ENCODE peak calls at places on chromosomes 13 and 19, in four cellular contexts. One of them, this sample, is unnamed.
A peak's percentile ranks its signal among the peaks of the same experiment; 100 is the strongest.

GRCh38 chr19:40279761-40280607 is 5.2 kb downstream of the AKT2 start:
- DNase-seq in HL-60: no peak
- DNase-seq in GM12878: no peak
- DNase-seq in K562: no peak
- DNase-seq in this sample: no peak

GRCh38 chr13:106233336-106233735 is 302.1 kb downstream of the EFNB2 start:
- DNase-seq in HL-60: no peak
- DNase-seq in K562: no peak
- DNase-seq in GM12878: no peak
- DNase-seq in this sample: no peak

GRCh38 chr19:34482380-34483250 is 1.1 kb downstream of the WTIP start:
- DNase-seq in HL-60: no peak
- DNase-seq in K562: no peak
- DNase-seq in GM12878: no peak
- DNase-seq in this sample: no peak

GRCh38 chr13:65330287-65330686 is 1899.8 kb downstream of the PCDH9 start:
- DNase-seq in HL-60: no peak
- DNase-seq in GM12878: no peak
- DNase-seq in K562: no peak
- DNase-seq in this sample: no peak

GRCh38 chr13:37068962-37069361 is 9.5 kb upstream of the SUPT20H start:
- DNase-seq in GM12878: no peak
- DNase-seq in K562: no peak
- DNase-seq in HL-60: no peak
- DNase-seq in this sample: no peak

GRCh38 chr13:21703846-21704245 is 33.0 kb downstream of the FGF9 start:
- DNase-seq in HL-60: no peak
- DNase-seq in GM12878: no peak
- DNase-seq in K562: no peak
- DNase-seq in this sample: no peak

GRCh38 chr19:1169921-1170885 is 3.9 kb downstream of the SBNO2 start:
- DNase-seq in GM12878: no peak
- DNase-seq in HL-60: no peak
- DNase-seq in K562: no peak
- DNase-seq in this sample: no peak

GRCh38 chr13:113489171-113489548 is 1.4 kb downstream of the DCUN1D2 start:
- DNase-seq in GM12878: no peak
- DNase-seq in K562: no peak
- DNase-seq in HL-60: no peak
- DNase-seq in this sample: no peak

GRCh38 chr13:31951215-31951678 is 80.3 kb upstream of the FRY start:
- DNase-seq in K562: no peak
- DNase-seq in GM12878: peak; percentile 89
- DNase-seq in HL-60: peak; percentile 89
- DNase-seq in this sample: peak; percentile 37

GRCh38 chr13:109647046-109647445 is 139.3 kb downstream of the IRS2 start:
- DNase-seq in HL-60: no peak
- DNase-seq in GM12878: no peak
- DNase-seq in K562: no peak
- DNase-seq in this sample: no peak

GRCh38 chr13:80361883-80362327 is 21.0 kb upstream of the SPRY2 start:
- DNase-seq in HL-60: no peak
- DNase-seq in GM12878: no peak
- DNase-seq in K562: no peak
- DNase-seq in this sample: no peak

GRCh38 chr13:30806784-30807183 is 71.4 kb downstream of the ALOX5AP start:
- DNase-seq in GM12878: no peak
- DNase-seq in K562: no peak
- DNase-seq in HL-60: peak; percentile 38
- DNase-seq in this sample: no peak

GRCh38 chr19:11090264-11091032 is 1.2 kb downstream of the LDLR start:
- DNase-seq in K562: peak; percentile 94
- DNase-seq in HL-60: peak; percentile 94
- DNase-seq in GM12878: peak; percentile 76
- DNase-seq in this sample: peak; percentile 88

GRCh38 chr13:21075303-21076264 is 14.2 kb upstream of the LATS2 start:
- DNase-seq in K562: no peak
- DNase-seq in GM12878: no peak
- DNase-seq in HL-60: no peak
- DNase-seq in this sample: peak; percentile 47

GRCh38 chr13:111491659-111492058 is 171.2 kb downstream of the TEX29 start:
- DNase-seq in K562: no peak
- DNase-seq in GM12878: no peak
- DNase-seq in HL-60: no peak
- DNase-seq in this sample: no peak

GRCh38 chr13:92137519-92137918 is 739.1 kb downstream of the GPC5 start:
- DNase-seq in K562: no peak
- DNase-seq in HL-60: no peak
- DNase-seq in GM12878: no peak
- DNase-seq in this sample: no peak

GRCh38 chr13:98222081-98222554 is 45.0 kb upstream of the RNF113B start:
- DNase-seq in GM12878: no peak
- DNase-seq in HL-60: no peak
- DNase-seq in K562: no peak
- DNase-seq in this sample: no peak

GRCh38 chr13:51683537-51684050 is 99.3 kb downstream of the WDFY2 start:
- DNase-seq in HL-60: no peak
- DNase-seq in K562: no peak
- DNase-seq in GM12878: no peak
- DNase-seq in this sample: no peak

GRCh38 chr19:14361824-14362223 is 19.4 kb upstream of the ADGRE5 start:
- DNase-seq in K562: peak; percentile 62
- DNase-seq in HL-60: no peak
- DNase-seq in GM12878: no peak
- DNase-seq in this sample: no peak

GRCh38 chr13:32087955-32088747 is 56.6 kb downstream of the FRY start:
- DNase-seq in K562: no peak
- DNase-seq in GM12878: no peak
- DNase-seq in HL-60: no peak
- DNase-seq in this sample: no peak

GRCh38 chr13:50198508-50198907 is 183.3 kb downstream of the KCNRG start:
- DNase-seq in K562: peak; percentile 13
- DNase-seq in HL-60: peak; percentile 73
- DNase-seq in GM12878: no peak
- DNase-seq in this sample: no peak

GRCh38 chr13:111046590-111047141 is 68.4 kb upstream of the ARHGEF7 start:
- DNase-seq in HL-60: peak; percentile 66
- DNase-seq in GM12878: peak; percentile 36
- DNase-seq in K562: peak; percentile 31
- DNase-seq in this sample: no peak

GRCh38 chr13:40017662-40018262 is 362.3 kb downstream of the COG6 start:
- DNase-seq in HL-60: no peak
- DNase-seq in GM12878: no peak
- DNase-seq in K562: no peak
- DNase-seq in this sample: no peak

GRCh38 chr19:16289594-16289993 is 35.0 kb upstream of the KLF2 start:
- DNase-seq in K562: no peak
- DNase-seq in GM12878: no peak
- DNase-seq in HL-60: no peak
- DNase-seq in this sample: no peak

GRCh38 chr19:42345191-42345812 is 19.9 kb downstream of the MEGF8 start:
- DNase-seq in HL-60: no peak
- DNase-seq in K562: no peak
- DNase-seq in GM12878: no peak
- DNase-seq in this sample: no peak

GRCh38 chr13:61695147-61695546 is 279.5 kb upstream of the PCDH20 start:
- DNase-seq in GM12878: no peak
- DNase-seq in HL-60: no peak
- DNase-seq in K562: no peak
- DNase-seq in this sample: no peak

GRCh38 chr13:104006625-104007061 is 940.4 kb upstream of the SLC10A2 start:
- DNase-seq in GM12878: no peak
- DNase-seq in HL-60: no peak
- DNase-seq in K562: no peak
- DNase-seq in this sample: no peak

GRCh38 chr13:20721454-20722357 is 18.2 kb downstream of the IL17D start:
- DNase-seq in HL-60: no peak
- DNase-seq in GM12878: no peak
- DNase-seq in K562: peak; percentile 26
- DNase-seq in this sample: peak; percentile 44

GRCh38 chr19:9875796-9876195 is 40.7 kb downstream of the PIN1 start:
- DNase-seq in HL-60: no peak
- DNase-seq in K562: no peak
- DNase-seq in GM12878: no peak
- DNase-seq in this sample: no peak

GRCh38 chr13:73870970-73871935 is 263.0 kb downstream of the KLF12 start:
- DNase-seq in K562: no peak
- DNase-seq in HL-60: no peak
- DNase-seq in GM12878: no peak
- DNase-seq in this sample: no peak

GRCh38 chr13:99971576-99972189 is at the start of gene ZIC5:
- DNase-seq in GM12878: no peak
- DNase-seq in K562: no peak
- DNase-seq in HL-60: no peak
- DNase-seq in this sample: no peak

GRCh38 chr13:70736622-70737317 is 628.5 kb upstream of the KLHL1 start:
- DNase-seq in GM12878: no peak
- DNase-seq in K562: no peak
- DNase-seq in HL-60: no peak
- DNase-seq in this sample: no peak

DNA sequence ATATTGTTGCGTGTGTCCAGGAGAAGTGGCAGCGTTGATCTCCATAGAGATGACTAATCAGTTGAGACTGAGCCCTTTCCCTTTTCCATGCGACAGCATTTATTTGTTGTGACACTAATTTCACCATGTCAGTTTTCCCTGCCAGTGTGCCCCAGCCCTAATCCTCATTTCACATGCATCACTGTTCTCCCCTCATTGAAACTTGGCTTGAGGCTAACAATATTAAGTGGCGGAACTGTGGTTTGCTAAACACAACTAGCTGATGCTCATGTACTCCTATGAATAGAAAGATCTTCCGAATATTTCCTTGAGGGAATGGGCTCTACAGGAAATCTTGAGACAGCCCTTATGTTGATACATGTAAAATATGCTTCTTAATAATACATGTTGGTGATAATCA is 258.6 kb downstream of the ATP8A2 start:
- DNase-seq in K562: no peak
- DNase-seq in GM12878: no peak
- DNase-seq in HL-60: no peak
- DNase-seq in this sample: no peak
- TF ChIP-seq SPI1 in K562: no peak
- TF ChIP-seq SPI1 in GM12878: no peak
- TF ChIP-seq SPI1 in HL-60: no peak
- TF ChIP-seq SPI1 in this sample: no peak

GRCh38 chr13:84894749-84895148 is 904.5 kb downstream of the SLITRK6 start:
- DNase-seq in GM12878: no peak
- DNase-seq in K562: no peak
- DNase-seq in HL-60: no peak
- DNase-seq in this sample: no peak

GRCh38 chr13:84896128-84896527 is 903.1 kb downstream of the SLITRK6 start:
- DNase-seq in K562: peak; percentile 5
- DNase-seq in HL-60: no peak
- DNase-seq in GM12878: peak; percentile 1
- DNase-seq in this sample: peak; percentile 21
- TF ChIP-seq SPI1 in K562: no peak
- TF ChIP-seq SPI1 in HL-60: no peak
- TF ChIP-seq SPI1 in GM12878: no peak
- TF ChIP-seq SPI1 in this sample: no peak

GRCh38 chr13:45196091-45196490 is 4.8 kb downstream of the KCTD4 start:
- DNase-seq in K562: no peak
- DNase-seq in HL-60: no peak
- DNase-seq in GM12878: no peak
- DNase-seq in this sample: no peak

GRCh38 chr13:45195421-45195820 is 5.4 kb downstream of the KCTD4 start:
- DNase-seq in K562: no peak
- DNase-seq in HL-60: no peak
- DNase-seq in GM12878: no peak
- DNase-seq in this sample: no peak

GRCh38 chr13:45198041-45198440 is 2.8 kb downstream of the KCTD4 start:
- DNase-seq in GM12878: no peak
- DNase-seq in HL-60: no peak
- DNase-seq in K562: no peak
- DNase-seq in this sample: no peak

GRCh38 chr13:45198924-45199323 is 1.9 kb downstream of the KCTD4 start:
- DNase-seq in GM12878: no peak
- DNase-seq in K562: no peak
- DNase-seq in HL-60: no peak
- DNase-seq in this sample: no peak

GRCh38 chr13:45196622-45197021 is 4.2 kb downstream of the KCTD4 start:
- DNase-seq in HL-60: no peak
- DNase-seq in K562: no peak
- DNase-seq in GM12878: no peak
- DNase-seq in this sample: no peak
- TF ChIP-seq SPI1 in HL-60: no peak
- TF ChIP-seq SPI1 in K562: no peak
- TF ChIP-seq SPI1 in GM12878: no peak
- TF ChIP-seq SPI1 in this sample: peak; percentile 1

DNA sequence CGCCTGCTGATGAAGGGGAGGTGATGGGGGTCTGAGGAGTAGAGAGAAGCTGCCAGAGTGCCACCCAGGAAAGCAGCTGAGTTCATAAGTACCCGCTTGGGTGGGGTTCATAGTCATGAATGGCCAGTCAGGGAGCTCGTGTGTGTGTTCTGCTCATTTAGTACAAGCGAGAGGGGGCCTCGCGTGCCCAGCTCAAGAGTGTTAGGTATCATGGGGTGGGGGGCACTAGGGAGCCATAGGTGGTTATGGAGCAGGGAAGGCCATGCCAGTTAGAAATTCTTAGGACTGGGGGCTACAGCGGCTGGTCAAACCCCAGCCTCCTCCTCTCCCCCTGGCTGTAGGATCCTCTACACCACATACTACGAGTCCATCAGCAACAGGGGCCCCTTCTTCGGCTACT is 46.8 kb downstream of the CD320 start:
- DNase-seq in K562: no peak
- DNase-seq in GM12878: no peak
- DNase-seq in HL-60: no peak
- DNase-seq in this sample: no peak
- TF ChIP-seq SPI1 in K562: no peak
- TF ChIP-seq SPI1 in GM12878: no peak
- TF ChIP-seq SPI1 in HL-60: no peak
- TF ChIP-seq SPI1 in this sample: no peak